ENCODE peak calls at places on chromosomes 16 and 17, in eight cellular contexts. One of them, this sample, is unnamed.

GRCh38 chr17:67239597-67239996 is 5.4 kb downstream of the HELZ start:
- DNase-seq in heart left ventricle: no peak
- DNase-seq in GM23338: no peak
- DNase-seq in A673: no peak
- DNase-seq in CD8-positive, alpha-beta T cell: no peak
- DNase-seq in IMR-90: peak; percentile 82
- DNase-seq in PC-9: no peak
- DNase-seq in left ventricle myocardium inferior: no peak
- DNase-seq in this sample: no peak

GRCh38 chr17:80101946-80102706 is 745 bp downstream of the GAA start:
- DNase-seq in heart left ventricle: no peak
- DNase-seq in GM23338: peak; percentile 47
- DNase-seq in CD8-positive, alpha-beta T cell: no peak
- DNase-seq in left ventricle myocardium inferior: no peak
- DNase-seq in A673: peak; percentile 27
- DNase-seq in PC-9: no peak
- DNase-seq in IMR-90: peak; percentile 77
- DNase-seq in this sample: peak; percentile 69

GRCh38 chr17:34024303-34025178 is 230.5 kb upstream of the CCL2 start:
- DNase-seq in IMR-90: no peak
- DNase-seq in left ventricle myocardium inferior: no peak
- DNase-seq in GM23338: no peak
- DNase-seq in PC-9: no peak
- DNase-seq in heart left ventricle: no peak
- DNase-seq in A673: no peak
- DNase-seq in CD8-positive, alpha-beta T cell: no peak
- DNase-seq in this sample: no peak

GRCh38 chr16:31112711-31113419 is 4.6 kb upstream of the KAT8 start:
- DNase-seq in GM23338: no peak
- DNase-seq in PC-9: no peak
- DNase-seq in A673: no peak
- DNase-seq in heart left ventricle: no peak
- DNase-seq in CD8-positive, alpha-beta T cell: no peak
- DNase-seq in left ventricle myocardium inferior: no peak
- DNase-seq in IMR-90: no peak
- DNase-seq in this sample: no peak

GRCh38 chr17:74429604-74430384 is 2.1 kb upstream of the GPRC5C start:
- DNase-seq in IMR-90: no peak
- DNase-seq in PC-9: no peak
- DNase-seq in heart left ventricle: peak; percentile 61
- DNase-seq in GM23338: peak; percentile 41
- DNase-seq in left ventricle myocardium inferior: no peak
- DNase-seq in A673: no peak
- DNase-seq in CD8-positive, alpha-beta T cell: no peak
- DNase-seq in this sample: peak; percentile 82

GRCh38 chr17:30554839-30555751 is 77.9 kb downstream of the GOSR1 start:
- DNase-seq in PC-9: no peak
- DNase-seq in left ventricle myocardium inferior: no peak
- DNase-seq in GM23338: peak; percentile 74
- DNase-seq in A673: no peak
- DNase-seq in heart left ventricle: no peak
- DNase-seq in CD8-positive, alpha-beta T cell: no peak
- DNase-seq in IMR-90: peak; percentile 15
- DNase-seq in this sample: peak; percentile 59

GRCh38 chr16:80369559-80369958 is 171.2 kb upstream of the DYNLRB2 start:
- DNase-seq in CD8-positive, alpha-beta T cell: no peak
- DNase-seq in PC-9: no peak
- DNase-seq in heart left ventricle: peak; percentile 33
- DNase-seq in IMR-90: peak; percentile 60
- DNase-seq in GM23338: peak; percentile 70
- DNase-seq in left ventricle myocardium inferior: no peak
- DNase-seq in A673: no peak
- DNase-seq in this sample: no peak

GRCh38 chr17:75864448-75864871 is 9.3 kb upstream of the WBP2 start:
- DNase-seq in left ventricle myocardium inferior: peak; percentile 78
- DNase-seq in A673: peak; percentile 51
- DNase-seq in PC-9: no peak
- DNase-seq in IMR-90: peak; percentile 92
- DNase-seq in CD8-positive, alpha-beta T cell: peak; percentile 53
- DNase-seq in GM23338: peak; percentile 74
- DNase-seq in heart left ventricle: peak; percentile 88
- DNase-seq in this sample: peak; percentile 70

GRCh38 chr16:645852-646678 is 3.1 kb upstream of the WDR90 start:
- DNase-seq in heart left ventricle: peak; percentile 71
- DNase-seq in GM23338: peak; percentile 65
- DNase-seq in A673: no peak
- DNase-seq in PC-9: peak; percentile 66
- DNase-seq in CD8-positive, alpha-beta T cell: no peak
- DNase-seq in IMR-90: no peak
- DNase-seq in left ventricle myocardium inferior: peak; percentile 79
- DNase-seq in this sample: peak; percentile 84
- H3K4me1 ChIP-seq in heart left ventricle: peaks cover 44% of the 10 kb centered on the region
- H3K4me1 ChIP-seq in GM23338: peaks cover 5% of the 10 kb centered on the region
- H3K4me1 ChIP-seq in A673: peaks cover 10% of the 10 kb centered on the region
- H3K4me1 ChIP-seq in PC-9: peaks cover 65% of the 10 kb centered on the region
- H3K4me1 ChIP-seq in CD8-positive, alpha-beta T cell: peaks cover 34% of the 10 kb centered on the region
- H3K4me1 ChIP-seq in IMR-90: peaks cover 21% of the 10 kb centered on the region
- H3K4me1 ChIP-seq in left ventricle myocardium inferior: peaks cover 89% of the 10 kb centered on the region
- H3K4me1 ChIP-seq in this sample: peaks cover 41% of the 10 kb centered on the region

DNA sequence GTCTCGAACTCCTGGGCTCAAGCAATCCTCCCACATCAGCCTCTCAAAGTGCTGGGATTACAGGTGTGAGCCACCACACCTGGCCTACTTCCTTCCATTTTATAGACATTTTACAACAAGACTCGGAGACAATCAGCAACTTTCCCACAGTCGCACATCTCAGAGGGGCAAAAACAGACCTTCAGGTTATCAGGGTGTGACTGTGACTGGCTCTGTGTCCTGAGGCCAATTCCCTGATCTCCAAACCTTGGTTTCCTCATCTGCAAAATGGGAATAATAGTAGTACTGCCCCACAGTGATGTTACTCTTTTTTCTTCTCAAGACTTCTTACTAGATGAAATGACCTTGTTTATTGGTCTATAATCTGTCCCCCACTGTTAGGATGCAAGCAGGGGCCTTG is 10.8 kb upstream of the KCNH6 start:
- DNase-seq in A673: no peak
- DNase-seq in IMR-90: no peak
- DNase-seq in PC-9: no peak
- DNase-seq in CD8-positive, alpha-beta T cell: no peak
- DNase-seq in left ventricle myocardium inferior: no peak
- DNase-seq in GM23338: no peak
- DNase-seq in heart left ventricle: no peak
- DNase-seq in this sample: no peak
- H3K27ac ChIP-seq in A673: no peak overlapping the region
- H3K27ac ChIP-seq in IMR-90: no peak overlapping the region
- H3K27ac ChIP-seq in PC-9: no peak overlapping the region
- H3K27ac ChIP-seq in CD8-positive, alpha-beta T cell: no peak overlapping the region
- H3K27ac ChIP-seq in left ventricle myocardium inferior: no peak overlapping the region
- H3K27ac ChIP-seq in GM23338: no peak overlapping the region
- H3K27ac ChIP-seq in heart left ventricle: no peak overlapping the region
- H3K27ac ChIP-seq in this sample: no peak overlapping the region

DNA sequence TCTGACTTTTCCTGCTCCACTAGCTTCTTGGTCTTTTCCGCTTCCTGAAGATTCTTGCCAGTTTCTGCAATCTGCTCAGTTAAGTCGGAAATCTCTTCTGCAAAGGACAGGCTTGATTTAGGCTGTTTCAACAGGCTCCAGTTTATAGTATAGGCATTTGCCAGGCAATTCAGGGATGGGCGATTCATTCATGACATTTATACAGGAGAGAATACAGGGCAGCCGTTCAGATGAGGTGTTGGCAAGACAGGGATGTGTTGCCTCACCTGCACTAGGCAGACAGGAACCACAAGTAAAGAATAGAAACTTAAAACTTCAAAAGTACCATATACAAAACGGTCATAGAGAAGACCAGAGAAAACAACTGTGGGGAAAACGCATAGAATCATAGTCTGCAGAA is 61.7 kb downstream of the MYH13 start:
- DNase-seq in heart left ventricle: no peak
- DNase-seq in CD8-positive, alpha-beta T cell: no peak
- DNase-seq in PC-9: no peak
- DNase-seq in left ventricle myocardium inferior: no peak
- DNase-seq in GM23338: no peak
- DNase-seq in A673: no peak
- DNase-seq in IMR-90: no peak
- DNase-seq in this sample: no peak
- H3K4me1 ChIP-seq in heart left ventricle: no peaks in the 10 kb centered on the region
- H3K4me1 ChIP-seq in CD8-positive, alpha-beta T cell: no peaks in the 10 kb centered on the region
- H3K4me1 ChIP-seq in PC-9: no peaks in the 10 kb centered on the region
- H3K4me1 ChIP-seq in left ventricle myocardium inferior: no peaks in the 10 kb centered on the region
- H3K4me1 ChIP-seq in GM23338: no peaks in the 10 kb centered on the region
- H3K4me1 ChIP-seq in A673: no peaks in the 10 kb centered on the region
- H3K4me1 ChIP-seq in IMR-90: no peaks in the 10 kb centered on the region
- H3K4me1 ChIP-seq in this sample: no peaks in the 10 kb centered on the region

DNA sequence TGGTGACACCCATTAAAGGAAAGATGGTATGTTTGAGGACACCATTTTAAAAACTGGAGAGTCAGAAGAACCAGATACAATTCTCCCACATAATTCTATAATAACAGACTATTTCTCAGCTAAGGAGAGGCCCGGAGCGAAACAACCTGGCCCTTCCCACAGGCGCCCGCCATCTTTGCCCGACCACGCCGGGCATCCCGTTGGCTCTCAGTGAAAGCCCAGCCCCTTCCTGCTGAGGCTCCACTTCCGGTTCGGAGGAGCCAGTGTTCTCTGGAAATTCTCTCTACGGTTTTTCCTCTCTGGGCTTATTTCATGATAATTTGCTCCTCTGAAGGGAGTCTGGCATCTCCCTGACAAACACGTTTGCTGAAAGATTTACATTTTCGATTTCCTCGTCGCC is 175.7 kb downstream of the AXIN2 start:
- DNase-seq in left ventricle myocardium inferior: no peak
- DNase-seq in PC-9: no peak
- DNase-seq in A673: no peak
- DNase-seq in heart left ventricle: no peak
- DNase-seq in CD8-positive, alpha-beta T cell: no peak
- DNase-seq in GM23338: no peak
- DNase-seq in IMR-90: no peak
- DNase-seq in this sample: no peak
- H3K27ac ChIP-seq in left ventricle myocardium inferior: no peak overlapping the region
- H3K27ac ChIP-seq in PC-9: no peak overlapping the region
- H3K27ac ChIP-seq in A673: no peak overlapping the region
- H3K27ac ChIP-seq in heart left ventricle: no peak overlapping the region
- H3K27ac ChIP-seq in CD8-positive, alpha-beta T cell: no peak overlapping the region
- H3K27ac ChIP-seq in GM23338: no peak overlapping the region
- H3K27ac ChIP-seq in IMR-90: no peak overlapping the region
- H3K27ac ChIP-seq in this sample: no peak overlapping the region

GRCh38 chr16:73014768-73015167 is 33.2 kb downstream of the ZFHX3 start:
- DNase-seq in CD8-positive, alpha-beta T cell: no peak
- DNase-seq in A673: no peak
- DNase-seq in GM23338: no peak
- DNase-seq in heart left ventricle: no peak
- DNase-seq in IMR-90: no peak
- DNase-seq in PC-9: no peak
- DNase-seq in left ventricle myocardium inferior: no peak
- DNase-seq in this sample: peak; percentile 15

GRCh38 chr16:73016488-73016830 is 31.5 kb downstream of the ZFHX3 start:
- DNase-seq in CD8-positive, alpha-beta T cell: no peak
- DNase-seq in left ventricle myocardium inferior: no peak
- DNase-seq in heart left ventricle: no peak
- DNase-seq in IMR-90: no peak
- DNase-seq in PC-9: peak; percentile 80
- DNase-seq in A673: no peak
- DNase-seq in GM23338: no peak
- DNase-seq in this sample: no peak

GRCh38 chr16:73017321-73017720 is 30.6 kb downstream of the ZFHX3 start:
- DNase-seq in heart left ventricle: no peak
- DNase-seq in left ventricle myocardium inferior: no peak
- DNase-seq in PC-9: no peak
- DNase-seq in CD8-positive, alpha-beta T cell: no peak
- DNase-seq in IMR-90: no peak
- DNase-seq in A673: no peak
- DNase-seq in GM23338: no peak
- DNase-seq in this sample: no peak

GRCh38 chr16:73013974-73014373 is 34.0 kb downstream of the ZFHX3 start:
- DNase-seq in IMR-90: no peak
- DNase-seq in A673: no peak
- DNase-seq in PC-9: no peak
- DNase-seq in CD8-positive, alpha-beta T cell: no peak
- DNase-seq in heart left ventricle: no peak
- DNase-seq in left ventricle myocardium inferior: no peak
- DNase-seq in GM23338: no peak
- DNase-seq in this sample: no peak

GRCh38 chr16:73015612-73016487 is 32.1 kb downstream of the ZFHX3 start:
- DNase-seq in PC-9: peak; percentile 94
- DNase-seq in GM23338: no peak
- DNase-seq in IMR-90: no peak
- DNase-seq in heart left ventricle: no peak
- DNase-seq in left ventricle myocardium inferior: no peak
- DNase-seq in A673: no peak
- DNase-seq in CD8-positive, alpha-beta T cell: no peak
- DNase-seq in this sample: peak; percentile 88
- H3K4me1 ChIP-seq in PC-9: peaks cover 70% of the 10 kb centered on the region
- H3K4me1 ChIP-seq in GM23338: peaks cover 4% of the 10 kb centered on the region
- H3K4me1 ChIP-seq in IMR-90: peaks cover 23% of the 10 kb centered on the region
- H3K4me1 ChIP-seq in heart left ventricle: peaks cover 9% of the 10 kb centered on the region
- H3K4me1 ChIP-seq in left ventricle myocardium inferior: peaks cover 71% of the 10 kb centered on the region
- H3K4me1 ChIP-seq in A673: peaks cover 17% of the 10 kb centered on the region
- H3K4me1 ChIP-seq in CD8-positive, alpha-beta T cell: no peaks in the 10 kb centered on the region
- H3K4me1 ChIP-seq in this sample: peaks cover 23% of the 10 kb centered on the region

This sample was measured in upper lobe of right lung.